ENCODE peak calls at places on chromosomes 13 and 19, in nine cellular contexts. O is uterus, V is A549, C is body of pancreas, K is brain microvascular endothelial cell, E is right cardiac atrium, P is testis, U is fibroblast of mammary gland, S is foreskin fibroblast. R is an unnamed sample.

GRCh38 chr13:31629085-31629785 is 110.1 kb upstream of the RXFP2 start:
- DNase-seq in O (no peak), V (no peak), C (no peak), K (peak; percentile 76), E (peak; percentile 49), P (no peak), U (peak; percentile 81), S (peak; percentile 86), R (no peak)

GRCh38 chr19:33293255-33294057 is 8.9 kb downstream of the CEBPA start:
- DNase-seq in O (peak; percentile 32), V (peak; percentile 89), C (no peak), K (peak; percentile 59), E (peak; percentile 51), P (no peak), U (peak; percentile 85), S (peak; percentile 82), R (peak; percentile 51)

GRCh38 chr19:5621311-5621944 is 1.1 kb downstream of the SAFB2 start:
- DNase-seq in O (peak; percentile 72), V (no peak), C (peak; percentile 18), K (no peak), E (peak; percentile 61), P (peak; percentile 93), U (no peak), S (peak; percentile 36), R (no peak)

GRCh38 chr19:2549701-2550191 is 73.8 kb downstream of the GADD45B start:
- DNase-seq in O (peak; percentile 58), V (no peak), C (no peak), K (peak; percentile 88), E (peak; percentile 91), P (peak; percentile 54), U (peak; percentile 94), S (peak; percentile 83), R (peak; percentile 97)

GRCh38 chr19:18160792-18161690 is 8.1 kb downstream of the PIK3R2 start:
- DNase-seq in O (peak; percentile 78), V (peak; percentile 57), C (peak; percentile 78), K (no peak), E (peak; percentile 92), P (peak; percentile 80), U (peak; percentile 42), S (peak; percentile 84), R (no peak)

GRCh38 chr19:22422220-22422619 is at the start of gene ZNF98:
- DNase-seq in O (peak; percentile 35), V (no peak), C (peak; percentile 59), K (no peak), E (peak; percentile 79), P (peak; percentile 97), U (no peak), S (no peak), R (no peak)

GRCh38 chr19:4578552-4579248 is 19.2 kb upstream of the SEMA6B start:
- DNase-seq in O (no peak), V (no peak), C (no peak), K (no peak), E (peak; percentile 40), P (no peak), U (no peak), S (no peak), R (no peak)

GRCh38 chr19:34428549-34429285 is 536 bp downstream of the UBA2 start:
- DNase-seq in O (peak; percentile 17), V (peak; percentile 52), C (peak; percentile 37), K (no peak), E (peak; percentile 79), P (peak; percentile 44), U (peak; percentile 28), S (peak; percentile 69), R (no peak)

GRCh38 chr19:7004313-7004931 is 16.8 kb downstream of the MBD3L2B start:
- DNase-seq in O (no peak), V (peak; percentile 56), C (no peak), K (peak; percentile 27), E (no peak), P (no peak), U (peak; percentile 33), S (peak; percentile 63), R (no peak)

GRCh38 chr13:66748712-66749111 is 481.4 kb downstream of the PCDH9 start:
- DNase-seq in O (no peak), V (no peak), C (no peak), K (no peak), E (no peak), P (no peak), U (no peak), S (no peak), R (no peak)

DNA sequence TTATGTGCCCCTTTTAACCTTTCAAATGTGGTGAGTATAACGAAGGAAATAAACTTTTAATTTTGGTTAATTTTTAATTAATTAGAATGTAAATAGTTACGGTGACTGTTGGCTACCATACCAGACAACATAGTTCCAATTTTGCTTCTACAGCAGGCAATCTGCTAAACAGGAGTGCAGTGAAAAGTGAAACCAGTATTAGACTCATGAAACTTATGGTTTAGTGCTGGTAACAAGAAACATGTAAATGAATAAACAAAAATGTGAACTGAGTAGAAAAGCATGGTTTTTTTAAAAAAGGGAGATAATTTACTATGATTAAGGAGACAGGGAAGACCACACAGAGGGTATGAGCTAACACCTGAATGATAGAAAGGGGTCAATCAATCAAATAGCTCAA is 478.4 kb downstream of the PCDH9 start:
- DNase-seq in O (no peak), V (no peak), C (no peak), K (no peak), E (no peak), P (no peak), U (no peak), S (no peak), R (no peak)
- H3K4me3 ChIP-seq in O (no peak overlapping the region), V (no peak overlapping the region), C (no peak overlapping the region), K (no peak overlapping the region), E (peak overlapping the region; percentile 29), P (no peak overlapping the region), U (no peak overlapping the region), S (no peak overlapping the region), R (no peak overlapping the region)

GRCh38 chr13:95677564-95678386 is 836 bp downstream of the DNAJC3 start:
- DNase-seq in O (no peak), V (peak; percentile 17), C (no peak), K (no peak), E (no peak), P (no peak), U (peak; percentile 42), S (peak; percentile 47), R (peak; percentile 3)

GRCh38 chr13:95676775-95677563 is at the start of gene DNAJC3:
- DNase-seq in O (peak; percentile 99), V (peak; percentile 96), C (peak; percentile 99), K (peak; percentile 98), E (peak; percentile 100), P (peak; percentile 99), U (peak; percentile 95), S (peak; percentile 100), R (peak; percentile 95)

GRCh38 chr13:95676100-95676774 is 702 bp upstream of the DNAJC3 start:
- DNase-seq in O (no peak), V (peak; percentile 34), C (peak; percentile 45), K (no peak), E (no peak), P (peak; percentile 37), U (peak; percentile 31), S (peak; percentile 46), R (no peak)

GRCh38 chr13:95679722-95680121 is 2.8 kb downstream of the DNAJC3 start:
- DNase-seq in O (no peak), V (no peak), C (no peak), K (no peak), E (no peak), P (no peak), U (no peak), S (no peak), R (no peak)

GRCh38 chr13:95678967-95679366 is 2.0 kb downstream of the DNAJC3 start:
- DNase-seq in O (no peak), V (no peak), C (no peak), K (no peak), E (no peak), P (no peak), U (no peak), S (no peak), R (no peak)
- H3K4me3 ChIP-seq in O (no peak overlapping the region), V (no peak overlapping the region), C (no peak overlapping the region), K (peak overlapping the region; percentile 87), E (peak overlapping the region; percentile 79), P (no peak overlapping the region), U (peak overlapping the region; percentile 64), S (peak overlapping the region; percentile 87), R (peak overlapping the region; percentile 66)

GRCh38 chr13:113153810-113154748 is 4.4 kb upstream of the PROZ start:
- DNase-seq in O (peak; percentile 77), V (peak; percentile 70), C (peak; percentile 81), K (peak; percentile 38), E (peak; percentile 95), P (peak; percentile 87), U (peak; percentile 52), S (peak; percentile 84), R (peak; percentile 16)

GRCh38 chr13:113155201-113155600 is 3.2 kb upstream of the PROZ start:
- DNase-seq in O (no peak), V (no peak), C (no peak), K (no peak), E (no peak), P (no peak), U (no peak), S (peak; percentile 24), R (no peak)

GRCh38 chr13:113150545-113151365 is 7.7 kb upstream of the PROZ start:
- DNase-seq in O (no peak), V (no peak), C (no peak), K (no peak), E (no peak), P (no peak), U (no peak), S (no peak), R (no peak)

GRCh38 chr13:113151745-113152707 is 6.4 kb upstream of the PROZ start:
- DNase-seq in O (peak; percentile 40), V (no peak), C (no peak), K (peak; percentile 44), E (peak; percentile 69), P (no peak), U (peak; percentile 79), S (peak; percentile 79), R (peak; percentile 40)

DNA sequence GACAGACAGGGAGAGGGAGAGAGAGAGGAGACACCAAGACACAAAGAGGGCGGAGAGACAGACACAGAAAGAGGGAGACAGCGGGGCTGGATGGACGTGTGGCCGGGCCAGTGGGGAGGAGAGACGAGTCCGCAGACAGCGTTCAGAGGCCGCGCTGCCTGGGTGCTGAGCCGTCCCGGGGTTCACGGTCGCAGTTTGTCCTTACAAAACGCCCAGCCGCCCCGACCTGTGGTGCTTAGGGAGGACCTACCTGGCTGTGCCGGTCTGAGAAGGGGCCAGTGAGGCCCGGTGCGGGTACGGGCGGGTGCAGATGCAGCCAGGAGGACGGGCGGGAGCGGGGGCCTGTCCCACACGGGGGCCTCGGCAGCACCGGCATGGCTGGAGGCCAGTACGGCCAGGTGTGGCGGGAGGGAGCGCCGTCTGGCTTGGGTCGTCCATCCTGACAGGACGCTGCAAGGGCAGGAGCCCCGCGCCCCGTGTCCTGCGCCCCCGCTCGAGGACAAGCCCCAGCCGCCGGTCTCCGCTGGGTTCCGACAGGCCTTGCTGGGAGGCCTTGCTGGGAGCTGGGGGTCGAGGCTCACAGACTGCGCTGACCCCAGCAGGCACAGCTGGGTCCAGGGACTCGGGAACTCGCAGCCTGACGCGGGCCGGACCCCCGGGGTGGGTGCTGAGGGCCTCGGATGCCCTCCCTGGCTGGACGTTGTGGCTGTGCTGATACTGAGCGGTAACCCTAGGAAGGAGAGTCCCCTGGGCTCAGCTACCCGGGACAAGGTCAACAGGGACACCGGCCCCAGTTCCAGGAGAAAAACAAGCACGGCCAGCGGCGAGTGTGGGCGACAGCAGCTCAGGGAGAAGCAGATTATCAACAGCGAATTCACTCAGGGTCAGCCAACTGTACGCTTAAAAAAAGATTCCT is 5.3 kb upstream of the PROZ start:
- DNase-seq in O (peak; percentile 53), V (peak; percentile 10), C (peak; percentile 62), K (peak; percentile 36), E (peak; percentile 86), P (peak; percentile 67), U (peak; percentile 28), S (no peak), R (no peak)
- H3K4me3 ChIP-seq in O (peak overlapping the region; percentile 58), V (peak overlapping the region; percentile 35), C (peak overlapping the region; percentile 19), K (peak overlapping the region; percentile 47), E (peak overlapping the region; percentile 11), P (peak overlapping the region; percentile 60), U (peak overlapping the region; percentile 23), S (peak overlapping the region; percentile 37), R (peak overlapping the region; percentile 24)

GRCh38 chr19:39125199-39125553 is 410 bp upstream of the PAK4 start:
- DNase-seq in O (no peak), V (no peak), C (no peak), K (no peak), E (no peak), P (no peak), U (no peak), S (no peak), R (no peak)
- H3K4me3 ChIP-seq in O (peak overlapping the region; percentile 95), V (peak overlapping the region; percentile 84), C (no peak overlapping the region), K (peak overlapping the region; percentile 82), E (peak overlapping the region; percentile 74), P (peak overlapping the region; percentile 97), U (peak overlapping the region; percentile 43), S (peak overlapping the region; percentile 84), R (peak overlapping the region; percentile 82)